ENCODE peak calls at places on chromosomes 6 and 20, in six cellular contexts. P, J, D, V, S and L are unnamed samples.

GRCh38 chr6:123635144-123635543 is 1.6 kb downstream of the TRDN start:
- DNase-seq in V (no peak), P (no peak), J (no peak), D (no peak), S (no peak), L (no peak)

GRCh38 chr6:167848783-167849182 is 22.1 kb downstream of the AFDN start:
- DNase-seq in V (no peak), P (no peak), S (no peak), J (no peak), D (no peak), L (no peak)

GRCh38 chr6:110815260-110816109 is at the start of gene CDK19:
- DNase-seq in S (peak; percentile 95), D (peak; percentile 99), P (peak; percentile 97), V (peak; percentile 99), J (peak; percentile 99), L (peak; percentile 99)

GRCh38 chr20:52749020-52749419 is 223.1 kb upstream of the TSHZ2 start:
- DNase-seq in V (no peak), P (no peak), D (no peak), J (no peak), S (no peak), L (no peak)

GRCh38 chr6:38552136-38552535 is 87.6 kb downstream of the BTBD9 start:
- DNase-seq in J (no peak), P (no peak), D (no peak), V (no peak), S (no peak), L (no peak)

GRCh38 chr20:23425129-23425528 is 3.8 kb upstream of the NAPB start:
- DNase-seq in D (no peak), S (no peak), V (no peak), J (no peak), P (no peak), L (no peak)

GRCh38 chr6:84773431-84774173 is 9.2 kb upstream of the TBX18 start:
- DNase-seq in D (peak; percentile 37), V (peak; percentile 69), S (peak; percentile 68), P (no peak), J (no peak), L (no peak)

GRCh38 chr20:34824861-34825529 is 456 bp downstream of the NCOA6 start:
- DNase-seq in D (peak; percentile 20), J (peak; percentile 87), V (peak; percentile 65), P (peak; percentile 57), S (peak; percentile 82), L (peak; percentile 36)

GRCh38 chr6:158508450-158508849 is 51.4 kb upstream of the TMEM181 start:
- DNase-seq in J (no peak), D (no peak), V (no peak), S (no peak), P (no peak), L (no peak)

GRCh38 chr6:19697744-19698290 is 139.4 kb upstream of the ID4 start:
- DNase-seq in S (no peak), V (no peak), J (no peak), P (no peak), D (peak; percentile 88), L (no peak)

GRCh38 chr20:49987015-49987867 is 4.5 kb downstream of the SNAI1 start:
- DNase-seq in S (no peak), D (no peak), V (no peak), P (no peak), J (no peak), L (no peak)

GRCh38 chr6:122008105-122009100 is 391.0 kb upstream of the HSF2 start:
- DNase-seq in J (no peak), P (no peak), D (no peak), V (no peak), S (no peak), L (no peak)

GRCh38 chr6:122012576-122012975 is 386.9 kb upstream of the HSF2 start:
- DNase-seq in V (no peak), D (no peak), J (no peak), P (no peak), S (no peak), L (no peak)

GRCh38 chr6:122005661-122006060 is 393.8 kb upstream of the HSF2 start:
- DNase-seq in S (no peak), P (no peak), V (no peak), J (no peak), D (no peak), L (no peak)

GRCh38 chr6:122007366-122007765 is 392.1 kb upstream of the HSF2 start:
- DNase-seq in S (no peak), J (no peak), V (no peak), P (no peak), D (no peak), L (no peak)
- H3K27ac ChIP-seq in S (no peak overlapping the region), J (no peak overlapping the region), V (no peak overlapping the region), P (no peak overlapping the region), D (no peak overlapping the region), L (no peak overlapping the region)

GRCh38 chr6:144062757-144063156 is 32.6 kb downstream of the SF3B5 start:
- DNase-seq in D (no peak), S (no peak), V (no peak), P (no peak), J (no peak), L (no peak)

GRCh38 chr6:144063246-144063743 is 32.1 kb downstream of the SF3B5 start:
- DNase-seq in D (no peak), J (no peak), P (no peak), V (no peak), S (no peak), L (no peak)

GRCh38 chr6:144063744-144064401 is 31.5 kb downstream of the SF3B5 start:
- DNase-seq in P (peak; percentile 86), J (peak; percentile 97), V (peak; percentile 88), D (peak; percentile 31), S (peak; percentile 96), L (peak; percentile 78)

GRCh38 chr6:144064831-144065668 is 30.3 kb downstream of the SF3B5 start:
- DNase-seq in J (no peak), D (no peak), S (peak; percentile 68), V (no peak), P (no peak), L (no peak)

GRCh38 chr6:144064402-144064830 is 31.0 kb downstream of the SF3B5 start:
- DNase-seq in S (peak; percentile 73), P (peak; percentile 22), V (peak; percentile 36), D (no peak), J (peak; percentile 84), L (peak; percentile 14)
- H3K27ac ChIP-seq in S (peak overlapping the region; percentile 86), P (peak overlapping the region; percentile 88), V (peak overlapping the region; percentile 24), D (no peak overlapping the region), J (peak overlapping the region; percentile 84), L (peak overlapping the region; percentile 84)

GRCh38 chr6:101400341-101400740 is 6.8 kb downstream of the GRIK2 start:
- DNase-seq in S (no peak), J (no peak), D (no peak), P (no peak), V (no peak), L (no peak)

GRCh38 chr6:101401792-101402617 is 8.5 kb downstream of the GRIK2 start:
- DNase-seq in J (peak; percentile 55), S (no peak), P (no peak), D (no peak), V (no peak), L (no peak)

GRCh38 chr6:101398716-101399626 is 5.5 kb downstream of the GRIK2 start:
- DNase-seq in P (no peak), D (no peak), J (no peak), V (no peak), S (no peak), L (no peak)

GRCh38 chr6:101397199-101397598 is 3.7 kb downstream of the GRIK2 start:
- DNase-seq in S (no peak), V (no peak), J (no peak), P (no peak), D (no peak), L (no peak)

DNA sequence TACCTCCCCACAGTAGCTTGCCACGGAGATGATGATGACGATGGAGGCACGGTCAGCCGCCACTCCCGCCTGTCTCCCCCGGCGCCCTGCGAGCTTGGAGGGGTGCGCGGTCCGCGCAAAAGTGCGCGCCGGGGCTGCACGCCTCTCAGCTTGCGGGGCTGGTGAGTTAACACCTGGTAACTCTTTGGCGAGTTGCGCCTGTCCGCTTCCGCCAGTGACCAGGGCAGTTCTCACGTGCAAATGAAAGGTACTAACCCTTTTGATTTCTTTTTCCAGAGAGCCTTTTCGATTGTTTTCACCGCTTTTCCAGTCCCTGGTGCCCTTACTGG is 6.1 kb downstream of the GRIK2 start:
- DNase-seq in S (no peak), P (no peak), V (no peak), J (no peak), D (no peak), L (no peak)
- H3K27ac ChIP-seq in S (no peak overlapping the region), P (no peak overlapping the region), V (no peak overlapping the region), J (no peak overlapping the region), D (no peak overlapping the region), L (no peak overlapping the region)

DNA sequence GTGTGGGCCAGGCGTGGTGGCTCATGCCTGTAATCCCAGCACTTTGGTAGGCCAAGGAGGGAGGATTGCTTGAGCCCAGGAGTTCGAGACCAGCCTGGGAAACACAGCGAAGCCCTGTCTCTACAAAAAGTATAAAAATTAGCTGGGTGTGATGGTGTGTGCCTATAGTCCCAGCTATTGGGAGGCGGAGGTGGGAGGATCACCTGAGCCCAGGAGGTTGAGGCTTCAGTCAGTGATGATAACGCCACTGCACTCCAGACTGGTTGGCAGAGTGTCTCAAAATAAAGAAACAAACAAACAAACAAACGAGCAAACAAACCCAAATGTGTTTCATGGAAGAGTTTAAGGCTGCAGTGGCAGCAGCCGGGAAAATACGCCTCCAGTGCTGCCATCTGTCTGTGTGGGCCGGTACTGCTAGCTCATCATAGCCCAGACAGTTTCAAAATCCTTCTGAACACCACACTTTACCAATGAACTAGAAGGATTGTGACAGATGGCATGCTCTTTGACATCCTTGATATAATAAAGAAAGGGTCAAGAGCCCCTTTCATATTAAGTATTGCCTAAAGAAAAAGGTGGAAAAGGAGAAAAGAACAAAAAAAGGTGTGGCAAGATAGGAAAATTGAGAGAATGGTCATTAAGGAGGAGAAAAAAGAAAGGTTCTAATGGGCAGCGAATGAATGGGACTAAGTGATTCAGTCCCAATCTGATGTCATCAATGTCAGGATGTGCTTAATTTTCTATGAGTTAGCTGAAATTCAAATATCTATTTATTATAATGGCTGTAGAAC is 298.6 kb downstream of the SYNE1 start:
- DNase-seq in D (peak; percentile 8), P (peak; percentile 50), V (peak; percentile 66), S (peak; percentile 72), J (no peak), L (peak; percentile 11)
- H3K27ac ChIP-seq in D (no peak overlapping the region), P (no peak overlapping the region), V (no peak overlapping the region), S (no peak overlapping the region), J (no peak overlapping the region), L (no peak overlapping the region)